ENCODE peak calls at places on chromosomes 11 and 22, in eight cellular contexts. C is epithelial cell of esophagus; Q is fibroblast of the aortic adventitia; O is GM23248; T is SK-N-MC; X is HFF-Myc; P is CD8-positive, alpha-beta T cell; S is mammary epithelial cell. G is an unnamed sample.

GRCh38 chr22:35894937-35895708 is 133.5 kb downstream of the RBFOX2 start:
- DNase-seq in X (no peak), P (no peak), Q (peak), S (peak), O (peak), T (peak), C (peak), G (peak)

GRCh38 chr11:16587670-16588069 is 150.8 kb upstream of the C11orf58 start:
- DNase-seq in X (no peak), S (no peak), T (no peak), P (no peak), Q (no peak), C (no peak), O (no peak), G (no peak)

GRCh38 chr11:10657308-10658271 is 36.0 kb downstream of the IRAG1 start:
- DNase-seq in Q (peak), X (no peak), O (peak), S (peak), C (no peak), T (no peak), P (no peak), G (peak)

GRCh38 chr22:28903719-28904118 is 20.3 kb downstream of the ZNRF3 start:
- DNase-seq in O (no peak), T (no peak), Q (peak), S (no peak), X (no peak), C (no peak), P (no peak), G (no peak)

GRCh38 chr11:47950396-47950795 is 30.0 kb upstream of the PTPRJ start:
- DNase-seq in P (peak), Q (peak), O (no peak), C (no peak), T (peak), X (no peak), S (no peak), G (no peak)

GRCh38 chr11:43923327-43924111 is 18.9 kb upstream of the C11orf96 start:
- DNase-seq in P (peak), T (no peak), Q (peak), X (no peak), C (peak), O (peak), S (no peak), G (peak)

GRCh38 chr11:118437736-118438125 is 1.4 kb downstream of the KMT2A start:
- DNase-seq in S (peak), P (peak), Q (no peak), O (peak), C (peak), X (no peak), T (no peak), G (no peak)

GRCh38 chr22:26922804-26923203 is 265.4 kb downstream of the MIAT start:
- DNase-seq in O (no peak), P (no peak), X (no peak), S (no peak), C (peak), Q (no peak), T (no peak), G (no peak)

GRCh38 chr22:36286096-36286957 is 33.4 kb downstream of the APOL1 start:
- DNase-seq in T (peak), X (peak), Q (peak), O (peak), P (peak), S (peak), C (peak), G (peak)

GRCh38 chr11:71358122-71358728 is 90.0 kb downstream of the DHCR7 start:
- DNase-seq in Q (no peak), S (no peak), P (no peak), X (no peak), T (no peak), C (no peak), O (no peak), G (no peak)

GRCh38 chr11:19987243-19987870 is 172.9 kb downstream of the DBX1 start:
- DNase-seq in Q (peak), O (no peak), S (no peak), X (no peak), T (no peak), C (no peak), P (no peak), G (no peak)

GRCh38 chr22:28072066-28072465 is 153.0 kb upstream of the PITPNB start:
- DNase-seq in O (peak), Q (peak), X (no peak), P (no peak), S (peak), C (peak), T (no peak), G (no peak)

GRCh38 chr22:45096256-45096907 is 67.3 kb upstream of the NUP50 start:
- DNase-seq in C (peak), O (peak), T (peak), S (peak), X (peak), Q (peak), P (peak), G (no peak)

GRCh38 chr11:22466351-22466750 is 128.2 kb downstream of the SLC17A6 start:
- DNase-seq in Q (no peak), X (no peak), C (no peak), P (no peak), O (peak), S (no peak), T (no peak), G (no peak)

GRCh38 chr22:18954333-18954732 is 18.2 kb upstream of the PRODH start:
- DNase-seq in O (peak), Q (peak), X (no peak), S (peak), P (peak), T (no peak), C (peak), G (peak)

GRCh38 chr11:87421422-87421821 is 383.7 kb downstream of the TMEM135 start:
- DNase-seq in P (no peak), C (peak), S (peak), X (peak), T (peak), O (peak), Q (peak), G (peak)

GRCh38 chr11:70060611-70061293 is 17.4 kb upstream of the ANO1 start:
- DNase-seq in T (no peak), S (no peak), X (no peak), Q (no peak), C (no peak), P (no peak), O (no peak), G (no peak)

GRCh38 chr11:79042824-79043223 is 398.0 kb downstream of the TENM4 start:
- DNase-seq in S (peak), C (peak), T (no peak), Q (no peak), O (no peak), P (no peak), X (no peak), G (no peak)

GRCh38 chr11:92227233-92227593 is 2.6 kb downstream of the FAT3 start:
- DNase-seq in P (no peak), Q (no peak), C (no peak), T (no peak), S (no peak), O (no peak), X (no peak), G (no peak)

GRCh38 chr11:11968511-11969280 is 39.7 kb downstream of the DKK3 start:
- DNase-seq in C (no peak), P (peak), Q (peak), X (peak), S (no peak), O (peak), T (no peak), G (no peak)

GRCh38 chr11:33552756-33553155 is 147.9 kb downstream of the C11orf91 start:
- DNase-seq in X (no peak), P (no peak), O (no peak), Q (no peak), C (peak), T (no peak), S (peak), G (no peak)

DNA sequence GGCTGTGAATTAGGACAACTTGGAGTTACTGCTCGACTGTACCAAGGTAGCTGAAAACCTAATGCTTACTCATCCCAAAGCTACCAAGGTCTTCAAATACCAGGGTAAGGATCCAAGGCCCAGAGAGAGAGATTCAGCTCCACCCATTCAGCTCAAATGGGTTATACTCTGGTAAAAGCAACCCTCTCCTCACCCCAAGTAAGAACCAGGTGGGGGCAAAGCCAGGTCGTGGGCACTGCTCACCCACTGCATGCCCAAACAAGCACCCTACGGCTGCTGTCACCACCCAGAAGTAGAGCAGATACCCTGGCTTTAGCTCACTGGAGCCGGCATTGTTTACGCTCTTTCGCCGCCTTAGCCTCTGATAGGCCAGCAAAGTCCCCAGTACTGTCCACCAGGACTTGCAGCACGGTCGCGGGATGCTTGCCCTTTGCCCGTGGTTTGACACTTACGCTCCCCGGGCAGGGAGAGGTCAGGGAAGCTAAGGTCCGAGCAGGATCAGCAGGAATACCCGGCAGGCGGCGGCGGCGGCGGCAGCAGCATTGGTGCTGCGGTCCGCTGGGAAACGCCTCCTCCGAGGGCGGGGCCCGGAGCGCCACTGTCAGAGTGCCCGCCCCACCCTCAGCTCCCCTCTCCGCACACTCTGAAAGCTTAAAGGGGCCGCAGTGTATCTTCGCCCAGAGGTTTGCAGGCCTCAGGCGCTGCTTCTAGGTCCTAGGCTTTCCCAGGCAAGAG is 19.6 kb downstream of the CKAP5 start:
- DNase-seq in C (peak), T (no peak), O (peak), Q (peak), P (peak), S (peak), X (peak), G (peak)
- H3K4me3 ChIP-seq in C (peak), T (peak), O (peak), Q (peak), P (peak), S (peak), X (peak), G (peak)

DNA sequence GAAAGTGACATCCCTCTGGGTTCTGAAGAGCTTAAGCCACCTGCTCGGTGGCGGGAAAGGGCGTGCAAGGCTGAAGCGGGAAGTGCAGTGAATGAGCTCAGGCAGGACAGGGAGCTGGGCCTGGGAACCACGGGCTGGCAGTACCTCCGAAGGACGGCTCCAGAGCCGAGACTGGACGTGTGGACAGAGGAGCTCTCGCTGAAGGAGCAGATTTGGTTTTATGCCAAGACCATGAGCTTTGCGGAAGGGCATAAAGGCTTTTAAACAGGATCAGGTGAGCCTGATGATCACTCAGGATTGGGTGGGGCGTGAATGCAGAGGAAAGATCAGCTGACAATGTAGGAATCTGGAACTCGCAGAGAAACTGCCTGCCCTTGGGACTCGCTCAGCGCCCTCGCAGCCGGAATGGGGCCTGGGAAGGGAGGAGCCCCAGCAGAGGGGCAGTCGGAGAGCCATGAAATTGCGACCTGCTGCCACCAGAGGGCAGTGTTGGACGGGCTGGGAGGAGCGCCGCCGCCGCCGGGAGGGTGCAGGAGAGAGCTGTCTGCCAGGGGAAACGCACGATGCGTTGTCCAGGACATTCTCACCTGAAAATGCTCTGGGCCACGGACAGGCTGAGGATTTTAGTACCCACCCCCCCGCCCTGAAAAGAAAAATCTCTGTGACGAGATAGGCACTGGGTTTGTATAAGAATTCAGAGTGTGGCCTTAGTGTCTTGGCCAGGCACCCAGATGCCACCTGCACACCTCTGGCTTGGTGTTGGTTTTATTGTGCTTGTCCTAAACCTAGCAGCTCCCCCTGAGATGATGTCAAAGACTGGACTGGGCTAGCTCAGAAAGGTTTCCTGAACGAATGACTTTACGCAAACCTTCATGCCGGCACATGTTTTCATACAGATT is 324.4 kb downstream of the NTM start:
- DNase-seq in P (no peak), T (peak), C (peak), S (peak), X (peak), O (peak), Q (peak), G (peak)
- H3K4me3 ChIP-seq in P (no peak), T (peak), C (no peak), S (no peak), X (no peak), O (peak), Q (no peak), G (peak)

GRCh38 chr11:8587915-8588314 is 6.1 kb downstream of the STK33 start:
- DNase-seq in O (no peak), P (no peak), C (no peak), T (no peak), X (no peak), S (no peak), Q (no peak), G (no peak)
- H3K4me3 ChIP-seq in O (no peak), P (no peak), C (no peak), T (no peak), X (no peak), S (no peak), Q (no peak), G (no peak)

GRCh38 chr11:1853376-1854131 is 670 bp downstream of the LSP1 start:
- DNase-seq in X (no peak), Q (no peak), O (no peak), T (no peak), C (no peak), P (no peak), S (no peak), G (no peak)
- H3K4me3 ChIP-seq in X (no peak), Q (no peak), O (no peak), T (no peak), C (no peak), P (peak), S (no peak), G (no peak)

DNA sequence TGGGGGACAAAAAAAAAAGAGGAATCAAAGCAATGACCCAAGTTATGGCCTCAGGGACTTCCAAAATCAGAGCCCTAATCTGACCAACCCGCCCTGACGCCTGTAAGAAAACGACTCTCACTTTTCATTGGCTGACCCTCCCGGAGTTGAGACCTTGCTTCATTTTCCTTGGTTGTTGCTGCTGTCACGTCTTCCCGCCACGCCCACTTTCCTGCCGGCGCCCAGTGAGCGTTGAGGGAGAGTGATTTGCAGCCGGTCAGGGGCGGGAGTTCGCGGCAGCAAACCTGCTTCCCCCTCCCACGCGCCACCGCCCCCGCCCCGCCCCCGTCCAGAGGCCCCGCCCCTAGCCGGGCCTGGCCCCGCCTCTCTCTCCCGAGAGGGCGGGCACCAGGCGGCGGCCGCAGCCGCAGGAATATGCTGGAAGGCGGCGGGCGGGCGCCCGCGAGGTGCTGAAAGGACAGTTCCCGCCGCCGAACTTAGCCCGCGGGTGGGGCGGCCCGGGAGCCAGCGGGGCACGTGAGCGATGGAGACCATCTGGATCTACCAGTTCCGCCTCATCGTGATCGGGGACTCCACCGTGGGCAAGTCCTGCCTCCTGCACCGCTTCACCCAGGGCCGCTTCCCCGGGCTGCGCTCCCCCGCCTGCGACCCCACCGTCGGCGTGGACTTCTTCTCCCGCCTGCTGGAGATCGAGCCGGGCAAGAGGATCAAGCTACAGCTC is at the start of gene RAB39A:
- DNase-seq in S (peak), P (peak), O (peak), X (peak), T (peak), Q (peak), C (peak), G (peak)
- H3K4me3 ChIP-seq in S (peak), P (peak), O (peak), X (peak), T (peak), Q (peak), C (peak), G (peak)

DNA sequence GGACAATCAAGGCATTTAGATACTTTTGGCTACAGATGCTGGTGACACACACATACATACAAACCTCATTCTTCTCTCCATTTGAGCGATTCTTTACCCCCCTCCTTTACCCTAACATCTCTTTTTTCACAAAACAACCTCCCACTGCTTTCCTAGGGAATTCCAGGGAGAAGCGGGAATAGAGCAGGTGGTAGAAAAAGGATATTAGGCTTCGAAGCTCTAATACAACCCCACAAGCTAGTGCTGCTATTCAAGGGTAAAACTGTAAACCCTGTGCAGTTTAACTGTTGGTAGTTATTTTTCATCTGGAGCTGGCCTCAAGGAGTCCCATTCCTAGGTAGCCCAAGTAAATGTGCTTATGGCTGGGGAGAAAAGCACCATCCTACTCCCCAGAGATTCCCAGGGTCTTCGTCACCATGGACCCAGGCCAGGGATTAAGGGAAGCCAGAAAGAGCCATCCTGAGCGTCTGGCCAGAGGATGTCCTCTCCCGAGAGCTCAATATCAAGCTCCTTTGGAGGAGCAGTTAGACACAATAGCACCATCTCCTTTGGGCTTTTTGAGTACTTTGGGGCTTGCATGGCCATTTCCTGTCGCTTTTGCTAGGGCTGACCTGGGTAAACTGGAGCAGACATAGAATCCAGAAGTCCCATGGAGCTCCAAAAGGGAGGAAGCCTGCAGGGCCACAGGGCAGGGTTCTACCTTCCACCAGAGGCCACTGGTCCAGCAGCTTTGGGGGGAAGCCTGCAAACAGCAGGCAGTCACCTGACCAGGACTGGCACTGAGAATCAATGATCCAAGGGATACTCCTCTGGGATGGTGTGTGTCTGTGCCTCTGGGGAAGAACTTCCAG is 3.1 kb downstream of the MAML2 start:
- DNase-seq in S (no peak), T (no peak), C (no peak), O (peak), Q (peak), P (peak), X (no peak), G (no peak)
- H3K4me3 ChIP-seq in S (peak), T (no peak), C (peak), O (peak), Q (peak), P (peak), X (peak), G (peak)

GRCh38 chr22:38873469-38874411 is 1.7 kb upstream of the CBX6 start:
- DNase-seq in P (peak), C (peak), T (no peak), S (peak), X (no peak), Q (no peak), O (peak), G (no peak)
- H3K4me3 ChIP-seq in P (no peak), C (no peak), T (peak), S (no peak), X (peak), Q (peak), O (peak), G (peak)

DNA sequence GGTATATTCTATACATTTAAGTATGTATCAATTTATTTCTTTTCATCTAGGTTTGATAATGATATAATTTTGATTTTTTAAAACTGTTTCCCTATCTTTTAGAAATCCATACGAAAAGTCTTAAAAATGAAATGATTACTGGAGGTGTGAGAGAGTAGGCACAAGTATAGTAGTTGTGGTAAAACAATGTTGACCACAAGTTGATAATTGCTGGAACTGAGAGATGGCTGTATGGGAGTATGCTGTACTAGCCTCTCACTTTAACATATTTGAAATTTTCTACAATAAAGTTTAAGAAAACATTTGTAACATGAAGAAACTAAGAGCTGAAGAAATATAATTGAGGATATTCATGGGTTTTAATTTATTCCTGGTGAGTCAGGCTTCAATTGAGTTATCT is 30.0 kb downstream of the FSHB start:
- DNase-seq in S (no peak), O (no peak), T (no peak), C (no peak), Q (no peak), X (no peak), P (no peak), G (no peak)
- H3K4me3 ChIP-seq in S (no peak), O (no peak), T (no peak), C (no peak), Q (no peak), X (no peak), P (no peak), G (no peak)